ENCODE peak calls at places on chromosomes 11 and 22, in six cellular contexts. One of them, this sample, is unnamed.

GRCh38 chr22:29635734-29636357 is 32.4 kb downstream of the NF2 start:
- DNase-seq in lower lobe of right lung: no peak
- DNase-seq in AG09309: peak; percentile 33
- DNase-seq in cardiac fibroblast: peak; percentile 76
- DNase-seq in pancreas: no peak
- DNase-seq in thoracic aorta: no peak
- DNase-seq in this sample: peak; percentile 39

GRCh38 chr11:15940462-15941205 is 415.7 kb downstream of the SOX6 start:
- DNase-seq in lower lobe of right lung: no peak
- DNase-seq in AG09309: no peak
- DNase-seq in cardiac fibroblast: no peak
- DNase-seq in pancreas: no peak
- DNase-seq in thoracic aorta: no peak
- DNase-seq in this sample: no peak

GRCh38 chr22:46390652-46391301 is 55.3 kb downstream of the TRMU start:
- DNase-seq in lower lobe of right lung: no peak
- DNase-seq in AG09309: peak; percentile 34
- DNase-seq in cardiac fibroblast: peak; percentile 69
- DNase-seq in pancreas: peak; percentile 88
- DNase-seq in thoracic aorta: no peak
- DNase-seq in this sample: no peak

GRCh38 chr22:19019029-19019678 is 83.1 kb upstream of the PRODH start:
- DNase-seq in lower lobe of right lung: no peak
- DNase-seq in AG09309: no peak
- DNase-seq in cardiac fibroblast: no peak
- DNase-seq in pancreas: no peak
- DNase-seq in thoracic aorta: no peak
- DNase-seq in this sample: no peak

GRCh38 chr22:30305519-30305905 is 16.2 kb upstream of the CASTOR1 start:
- DNase-seq in lower lobe of right lung: no peak
- DNase-seq in AG09309: no peak
- DNase-seq in cardiac fibroblast: peak; percentile 70
- DNase-seq in pancreas: no peak
- DNase-seq in thoracic aorta: no peak
- DNase-seq in this sample: peak; percentile 69

GRCh38 chr22:36026741-36027140 is 1.9 kb downstream of the RBFOX2 start:
- DNase-seq in lower lobe of right lung: no peak
- DNase-seq in AG09309: no peak
- DNase-seq in cardiac fibroblast: peak; percentile 65
- DNase-seq in pancreas: no peak
- DNase-seq in thoracic aorta: no peak
- DNase-seq in this sample: no peak

GRCh38 chr11:36149538-36150242 is 139.5 kb downstream of the COMMD9 start:
- DNase-seq in lower lobe of right lung: peak; percentile 43
- DNase-seq in AG09309: peak; percentile 86
- DNase-seq in cardiac fibroblast: peak; percentile 97
- DNase-seq in pancreas: peak; percentile 60
- DNase-seq in thoracic aorta: peak; percentile 6
- DNase-seq in this sample: peak; percentile 66

GRCh38 chr11:105838668-105839403 is 183.2 kb downstream of the MSANTD4 start:
- DNase-seq in lower lobe of right lung: no peak
- DNase-seq in AG09309: no peak
- DNase-seq in cardiac fibroblast: no peak
- DNase-seq in pancreas: no peak
- DNase-seq in thoracic aorta: no peak
- DNase-seq in this sample: no peak

GRCh38 chr11:106101797-106102196 is 24.3 kb downstream of the AASDHPPT start:
- DNase-seq in lower lobe of right lung: no peak
- DNase-seq in AG09309: no peak
- DNase-seq in cardiac fibroblast: peak; percentile 12
- DNase-seq in pancreas: no peak
- DNase-seq in thoracic aorta: no peak
- DNase-seq in this sample: no peak

GRCh38 chr11:30504468-30504867 is 81.7 kb downstream of the MPPED2 start:
- DNase-seq in lower lobe of right lung: no peak
- DNase-seq in AG09309: no peak
- DNase-seq in cardiac fibroblast: no peak
- DNase-seq in pancreas: no peak
- DNase-seq in thoracic aorta: no peak
- DNase-seq in this sample: no peak

GRCh38 chr22:42608481-42609361 is 6.0 kb downstream of the POLDIP3 start:
- DNase-seq in lower lobe of right lung: no peak
- DNase-seq in AG09309: no peak
- DNase-seq in cardiac fibroblast: peak; percentile 64
- DNase-seq in pancreas: no peak
- DNase-seq in thoracic aorta: no peak
- DNase-seq in this sample: no peak

GRCh38 chr22:46049726-46050450 is 72.9 kb upstream of the WNT7B start:
- DNase-seq in lower lobe of right lung: peak; percentile 44
- DNase-seq in AG09309: no peak
- DNase-seq in cardiac fibroblast: no peak
- DNase-seq in pancreas: no peak
- DNase-seq in thoracic aorta: no peak
- DNase-seq in this sample: no peak

GRCh38 chr22:47901911-47902310 is 1139.5 kb downstream of the TBC1D22A start:
- DNase-seq in lower lobe of right lung: no peak
- DNase-seq in AG09309: no peak
- DNase-seq in cardiac fibroblast: no peak
- DNase-seq in pancreas: no peak
- DNase-seq in thoracic aorta: no peak
- DNase-seq in this sample: no peak

GRCh38 chr11:121659811-121660210 is 207.0 kb upstream of the SORL1-AS1 start:
- DNase-seq in lower lobe of right lung: no peak
- DNase-seq in AG09309: no peak
- DNase-seq in cardiac fibroblast: no peak
- DNase-seq in pancreas: no peak
- DNase-seq in thoracic aorta: no peak
- DNase-seq in this sample: no peak

GRCh38 chr11:118921121-118921928 is 4.4 kb downstream of the BCL9L start:
- DNase-seq in lower lobe of right lung: peak; percentile 80
- DNase-seq in AG09309: no peak
- DNase-seq in cardiac fibroblast: peak; percentile 96
- DNase-seq in pancreas: peak; percentile 75
- DNase-seq in thoracic aorta: no peak
- DNase-seq in this sample: no peak

GRCh38 chr11:69055598-69056516 is 7.1 kb downstream of the TPCN2 start:
- DNase-seq in lower lobe of right lung: peak; percentile 79
- DNase-seq in AG09309: no peak
- DNase-seq in cardiac fibroblast: no peak
- DNase-seq in pancreas: no peak
- DNase-seq in thoracic aorta: no peak
- DNase-seq in this sample: peak; percentile 87

GRCh38 chr11:18313985-18314763 is 7.8 kb downstream of the HPS5 start:
- DNase-seq in lower lobe of right lung: no peak
- DNase-seq in AG09309: no peak
- DNase-seq in cardiac fibroblast: peak; percentile 13
- DNase-seq in pancreas: no peak
- DNase-seq in thoracic aorta: no peak
- DNase-seq in this sample: no peak

GRCh38 chr11:67311556-67312082 is 8.3 kb downstream of the SSH3 start:
- DNase-seq in lower lobe of right lung: no peak
- DNase-seq in AG09309: no peak
- DNase-seq in cardiac fibroblast: no peak
- DNase-seq in pancreas: no peak
- DNase-seq in thoracic aorta: no peak
- DNase-seq in this sample: no peak

GRCh38 chr11:123292647-123293046 is 97.6 kb upstream of the CLMP start:
- DNase-seq in lower lobe of right lung: no peak
- DNase-seq in AG09309: no peak
- DNase-seq in cardiac fibroblast: no peak
- DNase-seq in pancreas: no peak
- DNase-seq in thoracic aorta: no peak
- DNase-seq in this sample: no peak

GRCh38 chr11:91350931-91351330 is 873.7 kb upstream of the FAT3 start:
- DNase-seq in lower lobe of right lung: no peak
- DNase-seq in AG09309: no peak
- DNase-seq in cardiac fibroblast: no peak
- DNase-seq in pancreas: no peak
- DNase-seq in thoracic aorta: no peak
- DNase-seq in this sample: no peak

GRCh38 chr11:19728436-19728835 is 15.8 kb downstream of the NAV2 start:
- DNase-seq in lower lobe of right lung: peak; percentile 58
- DNase-seq in AG09309: peak; percentile 41
- DNase-seq in cardiac fibroblast: peak; percentile 22
- DNase-seq in pancreas: no peak
- DNase-seq in thoracic aorta: no peak
- DNase-seq in this sample: no peak

GRCh38 chr11:19311306-19312030 is 70.7 kb upstream of the E2F8 start:
- DNase-seq in lower lobe of right lung: no peak
- DNase-seq in AG09309: no peak
- DNase-seq in cardiac fibroblast: peak; percentile 70
- DNase-seq in pancreas: peak; percentile 77
- DNase-seq in thoracic aorta: peak; percentile 20
- DNase-seq in this sample: peak; percentile 68

GRCh38 chr11:13333456-13333957 is 55.9 kb downstream of the BMAL1 start:
- DNase-seq in lower lobe of right lung: no peak
- DNase-seq in AG09309: no peak
- DNase-seq in cardiac fibroblast: no peak
- DNase-seq in pancreas: no peak
- DNase-seq in thoracic aorta: no peak
- DNase-seq in this sample: no peak

GRCh38 chr11:121889168-121889567 is 226.8 kb downstream of the BLID start:
- DNase-seq in lower lobe of right lung: no peak
- DNase-seq in AG09309: no peak
- DNase-seq in cardiac fibroblast: no peak
- DNase-seq in pancreas: no peak
- DNase-seq in thoracic aorta: no peak
- DNase-seq in this sample: no peak

GRCh38 chr11:75867778-75868374 is 52.9 kb downstream of the UVRAG start:
- DNase-seq in lower lobe of right lung: no peak
- DNase-seq in AG09309: peak; percentile 16
- DNase-seq in cardiac fibroblast: peak; percentile 68
- DNase-seq in pancreas: peak; percentile 37
- DNase-seq in thoracic aorta: no peak
- DNase-seq in this sample: peak; percentile 42

GRCh38 chr11:22521226-22521625 is 104.4 kb downstream of the FANCF start:
- DNase-seq in lower lobe of right lung: no peak
- DNase-seq in AG09309: no peak
- DNase-seq in cardiac fibroblast: peak; percentile 7
- DNase-seq in pancreas: no peak
- DNase-seq in thoracic aorta: no peak
- DNase-seq in this sample: no peak

GRCh38 chr11:2316963-2317244 is 15.1 kb downstream of the TSPAN32 start:
- DNase-seq in lower lobe of right lung: no peak
- DNase-seq in AG09309: no peak
- DNase-seq in cardiac fibroblast: no peak
- DNase-seq in pancreas: no peak
- DNase-seq in thoracic aorta: no peak
- DNase-seq in this sample: no peak

GRCh38 chr22:30196141-30196866 is 50.3 kb downstream of the LIF start:
- DNase-seq in lower lobe of right lung: peak; percentile 87
- DNase-seq in AG09309: peak; percentile 100
- DNase-seq in cardiac fibroblast: peak; percentile 99
- DNase-seq in pancreas: peak; percentile 57
- DNase-seq in thoracic aorta: peak; percentile 63
- DNase-seq in this sample: peak; percentile 55

GRCh38 chr11:107619926-107620325 is 29.0 kb downstream of the ELMOD1 start:
- DNase-seq in lower lobe of right lung: no peak
- DNase-seq in AG09309: no peak
- DNase-seq in cardiac fibroblast: peak; percentile 1
- DNase-seq in pancreas: no peak
- DNase-seq in thoracic aorta: no peak
- DNase-seq in this sample: no peak

GRCh38 chr11:13462928-13463778 is at the start of gene BTBD10:
- DNase-seq in lower lobe of right lung: peak; percentile 95
- DNase-seq in AG09309: peak; percentile 74
- DNase-seq in cardiac fibroblast: peak; percentile 95
- DNase-seq in pancreas: peak; percentile 94
- DNase-seq in thoracic aorta: peak; percentile 64
- DNase-seq in this sample: peak; percentile 95

GRCh38 chr22:46825145-46825544 is 62.7 kb downstream of the TBC1D22A start:
- DNase-seq in lower lobe of right lung: no peak
- DNase-seq in AG09309: no peak
- DNase-seq in cardiac fibroblast: no peak
- DNase-seq in pancreas: no peak
- DNase-seq in thoracic aorta: no peak
- DNase-seq in this sample: no peak

GRCh38 chr11:78615724-78616123 is 41.1 kb upstream of the NARS2 start:
- DNase-seq in lower lobe of right lung: no peak
- DNase-seq in AG09309: no peak
- DNase-seq in cardiac fibroblast: no peak
- DNase-seq in pancreas: no peak
- DNase-seq in thoracic aorta: no peak
- DNase-seq in this sample: no peak
- TF ChIP-seq CTCF in lower lobe of right lung: no peak
- TF ChIP-seq CTCF in AG09309: peak; percentile 21
- TF ChIP-seq CTCF in cardiac fibroblast: peak; percentile 16
- TF ChIP-seq CTCF in pancreas: no peak
- TF ChIP-seq CTCF in thoracic aorta: no peak
- TF ChIP-seq CTCF in this sample: no peak

GRCh38 chr11:46808804-46809431 is 37.2 kb downstream of the CKAP5 start:
- DNase-seq in lower lobe of right lung: no peak
- DNase-seq in AG09309: peak; percentile 10
- DNase-seq in cardiac fibroblast: peak; percentile 36
- DNase-seq in pancreas: no peak
- DNase-seq in thoracic aorta: no peak
- DNase-seq in this sample: no peak
- TF ChIP-seq CTCF in lower lobe of right lung: peak; percentile 20
- TF ChIP-seq CTCF in AG09309: peak; percentile 33
- TF ChIP-seq CTCF in cardiac fibroblast: peak; percentile 24
- TF ChIP-seq CTCF in pancreas: no peak
- TF ChIP-seq CTCF in thoracic aorta: no peak
- TF ChIP-seq CTCF in this sample: no peak

GRCh38 chr11:761526-762108 is 14.4 kb downstream of the TALDO1 start:
- DNase-seq in lower lobe of right lung: no peak
- DNase-seq in AG09309: no peak
- DNase-seq in cardiac fibroblast: no peak
- DNase-seq in pancreas: no peak
- DNase-seq in thoracic aorta: no peak
- DNase-seq in this sample: no peak

GRCh38 chr11:763073-763463 is 14.2 kb downstream of the GATD1 start:
- DNase-seq in lower lobe of right lung: peak; percentile 60
- DNase-seq in AG09309: no peak
- DNase-seq in cardiac fibroblast: no peak
- DNase-seq in pancreas: peak; percentile 59
- DNase-seq in thoracic aorta: no peak
- DNase-seq in this sample: no peak

GRCh38 chr11:763549-764321 is 13.6 kb downstream of the GATD1 start:
- DNase-seq in lower lobe of right lung: no peak
- DNase-seq in AG09309: no peak
- DNase-seq in cardiac fibroblast: no peak
- DNase-seq in pancreas: no peak
- DNase-seq in thoracic aorta: no peak
- DNase-seq in this sample: no peak

GRCh38 chr11:764322-765024 is 12.8 kb downstream of the GATD1 start:
- DNase-seq in lower lobe of right lung: no peak
- DNase-seq in AG09309: no peak
- DNase-seq in cardiac fibroblast: no peak
- DNase-seq in pancreas: no peak
- DNase-seq in thoracic aorta: no peak
- DNase-seq in this sample: no peak

GRCh38 chr11:762421-763072 is 14.7 kb downstream of the GATD1 start:
- DNase-seq in lower lobe of right lung: peak; percentile 58
- DNase-seq in AG09309: peak; percentile 57
- DNase-seq in cardiac fibroblast: peak; percentile 69
- DNase-seq in pancreas: no peak
- DNase-seq in thoracic aorta: no peak
- DNase-seq in this sample: no peak
- TF ChIP-seq CTCF in lower lobe of right lung: no peak
- TF ChIP-seq CTCF in AG09309: peak; percentile 25
- TF ChIP-seq CTCF in cardiac fibroblast: peak; percentile 14
- TF ChIP-seq CTCF in pancreas: no peak
- TF ChIP-seq CTCF in thoracic aorta: no peak
- TF ChIP-seq CTCF in this sample: peak; percentile 21

GRCh38 chr11:64251986-64252837 is 882 bp downstream of the PLCB3 start:
- DNase-seq in lower lobe of right lung: peak; percentile 76
- DNase-seq in AG09309: no peak
- DNase-seq in cardiac fibroblast: peak; percentile 57
- DNase-seq in pancreas: peak; percentile 52
- DNase-seq in thoracic aorta: no peak
- DNase-seq in this sample: peak; percentile 50
- TF ChIP-seq CTCF in lower lobe of right lung: no peak
- TF ChIP-seq CTCF in AG09309: peak; percentile 58
- TF ChIP-seq CTCF in cardiac fibroblast: peak; percentile 46
- TF ChIP-seq CTCF in pancreas: no peak
- TF ChIP-seq CTCF in thoracic aorta: peak; percentile 16
- TF ChIP-seq CTCF in this sample: peak; percentile 31

This sample was measured in GM10248.